ENCODE peak calls at places on chromosome 3, in four cellular contexts. S, D, T and V are unnamed samples.

GRCh38 chr3:61422945-61423740 is 138.2 kb upstream of the PTPRG start:
- DNase-seq in S (no peak), D (peak; percentile 21), T (no peak), V (no peak)

GRCh38 chr3:9078561-9079240 is 115.4 kb upstream of the RAD18 start:
- DNase-seq in S (peak; percentile 28), D (peak; percentile 9), T (no peak), V (peak; percentile 14)

GRCh38 chr3:46297658-46298423 is 55.6 kb downstream of the CCR3 start:
- DNase-seq in S (no peak), D (no peak), T (no peak), V (no peak)

GRCh38 chr3:84717894-84718293 is 240.9 kb upstream of the CADM2 start:
- DNase-seq in S (no peak), D (no peak), T (no peak), V (no peak)

GRCh38 chr3:45043715-45044299 is 17.7 kb downstream of the CLEC3B start:
- DNase-seq in S (no peak), D (no peak), T (no peak), V (peak; percentile 77)

GRCh38 chr3:14170569-14171159 is 7.7 kb downstream of the XPC start:
- DNase-seq in S (no peak), D (no peak), T (no peak), V (no peak)

GRCh38 chr3:13017361-13018038 is 55.7 kb downstream of the IQSEC1 start:
- DNase-seq in S (no peak), D (no peak), T (no peak), V (no peak)

GRCh38 chr3:128549283-128550112 is 56.5 kb upstream of the GATA2 start:
- DNase-seq in S (no peak), D (peak; percentile 12), T (no peak), V (peak; percentile 91)

GRCh38 chr3:16241225-16241624 is 23.5 kb downstream of the DPH3 start:
- DNase-seq in S (no peak), D (no peak), T (no peak), V (no peak)

GRCh38 chr3:143139786-143140185 is 20.2 kb downstream of the CHST2 start:
- DNase-seq in S (no peak), D (no peak), T (no peak), V (no peak)

GRCh38 chr3:53132347-53132746 is 2.1 kb upstream of the RFT1 start:
- DNase-seq in S (no peak), D (peak; percentile 77), T (no peak), V (no peak)

GRCh38 chr3:63386568-63386967 is 108.5 kb downstream of the SYNPR start:
- DNase-seq in S (peak; percentile 26), D (no peak), T (no peak), V (no peak)

GRCh38 chr3:186609247-186609868 is 3.5 kb upstream of the AHSG start:
- DNase-seq in S (no peak), D (no peak), T (no peak), V (peak; percentile 43)

GRCh38 chr3:141231923-141232861 is 567 bp downstream of the PXYLP1 start:
- DNase-seq in S (peak; percentile 52), D (no peak), T (no peak), V (peak; percentile 41)

GRCh38 chr3:66472313-66473134 is 28.3 kb downstream of the LRIG1 start:
- DNase-seq in S (no peak), D (no peak), T (peak; percentile 72), V (no peak)

GRCh38 chr3:51374456-51374855 is 10.6 kb upstream of the MANF start:
- DNase-seq in S (no peak), D (no peak), T (no peak), V (no peak)

GRCh38 chr3:18082551-18083272 is 340.3 kb upstream of the TBC1D5 start:
- DNase-seq in S (no peak), D (no peak), T (no peak), V (no peak)

GRCh38 chr3:60803812-60804211 is 447.4 kb downstream of the FHIT start:
- DNase-seq in S (no peak), D (no peak), T (no peak), V (no peak)

GRCh38 chr3:73442152-73442551 is 182.6 kb downstream of the PDZRN3 start:
- DNase-seq in S (no peak), D (no peak), T (no peak), V (no peak)

GRCh38 chr3:5437296-5438010 is 249.9 kb downstream of the EDEM1 start:
- DNase-seq in S (no peak), D (no peak), T (no peak), V (peak; percentile 50)

GRCh38 chr3:127349501-127350171 is 61.8 kb upstream of the PRR20G start:
- DNase-seq in S (no peak), D (no peak), T (no peak), V (no peak)

GRCh38 chr3:52372822-52373504 is 56.8 kb downstream of the DNAH1 start:
- DNase-seq in S (no peak), D (no peak), T (no peak), V (peak; percentile 72)

GRCh38 chr3:171354706-171355582 is 105.3 kb downstream of the TNIK start:
- DNase-seq in S (no peak), D (no peak), T (no peak), V (no peak)

GRCh38 chr3:184880616-184881015 is 68.7 kb downstream of the VPS8 start:
- DNase-seq in S (no peak), D (no peak), T (no peak), V (no peak)

GRCh38 chr3:110738531-110738930 is 333.1 kb upstream of the NECTIN3 start:
- DNase-seq in S (no peak), D (no peak), T (no peak), V (no peak)

GRCh38 chr3:65107174-65107573 is 419.4 kb upstream of the ADAMTS9 start:
- DNase-seq in S (no peak), D (no peak), T (no peak), V (no peak)
- TF ChIP-seq FOXK2 in S (no peak), D (no peak), T (no peak), V (no peak)

GRCh38 chr3:124322309-124322880 is 330.5 kb upstream of the ROPN1 start:
- DNase-seq in S (no peak), D (no peak), T (no peak), V (no peak)

GRCh38 chr3:124329723-124330122 is 337.8 kb upstream of the ROPN1 start:
- DNase-seq in S (no peak), D (no peak), T (no peak), V (no peak)

GRCh38 chr3:124322966-124323365 is 331.0 kb upstream of the ROPN1 start:
- DNase-seq in S (no peak), D (no peak), T (no peak), V (no peak)

GRCh38 chr3:124325248-124325647 is 333.3 kb upstream of the ROPN1 start:
- DNase-seq in S (no peak), D (no peak), T (no peak), V (no peak)
- TF ChIP-seq FOXK2 in S (no peak), D (no peak), T (no peak), V (no peak)

GRCh38 chr3:124118397-124118796 is 126.5 kb upstream of the ROPN1 start:
- DNase-seq in S (no peak), D (no peak), T (no peak), V (no peak)

GRCh38 chr3:124115279-124115678 is 123.4 kb upstream of the ROPN1 start:
- DNase-seq in S (no peak), D (no peak), T (no peak), V (no peak)

GRCh38 chr3:124119056-124119721 is 127.3 kb upstream of the ROPN1 start:
- DNase-seq in S (no peak), D (no peak), T (no peak), V (no peak)

GRCh38 chr3:124115965-124116364 is 124.0 kb upstream of the ROPN1 start:
- DNase-seq in S (no peak), D (no peak), T (no peak), V (no peak)

GRCh38 chr3:124117486-124117885 is 125.6 kb upstream of the ROPN1 start:
- DNase-seq in S (no peak), D (no peak), T (no peak), V (no peak)
- TF ChIP-seq FOXK2 in S (no peak), D (no peak), T (no peak), V (no peak)

GRCh38 chr3:178182337-178182761 is 353.9 kb upstream of the KCNMB2 start:
- DNase-seq in S (no peak), D (no peak), T (no peak), V (no peak)
- TF ChIP-seq FOXK2 in S (no peak), D (no peak), T (no peak), V (no peak)

GRCh38 chr3:38842266-38842965 is 26.4 kb upstream of the SCN10A start:
- DNase-seq in S (no peak), D (no peak), T (no peak), V (no peak)

GRCh38 chr3:38840987-38841386 is 25.0 kb upstream of the SCN10A start:
- DNase-seq in S (no peak), D (no peak), T (no peak), V (no peak)

DNA sequence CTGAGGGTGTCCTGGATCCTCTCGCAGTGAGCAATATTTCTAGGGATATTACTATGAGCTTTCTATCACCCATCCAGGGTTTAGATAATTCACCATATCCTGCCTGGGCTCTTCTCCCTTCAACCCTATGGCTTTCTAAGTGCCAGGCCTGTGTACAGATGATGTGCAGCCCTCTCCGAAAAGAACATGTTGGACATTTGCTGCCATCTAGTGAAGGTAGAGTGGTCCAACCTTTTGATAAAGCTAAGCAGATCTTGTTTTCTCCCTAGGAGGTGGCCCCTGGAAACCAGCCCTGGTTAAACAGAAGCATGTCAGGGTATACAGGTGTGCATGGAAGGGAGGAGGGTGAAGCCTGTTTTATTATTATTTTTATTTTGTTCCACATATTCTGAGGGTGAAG is 27.9 kb upstream of the SCN10A start:
- DNase-seq in S (peak; percentile 27), D (peak; percentile 34), T (no peak), V (no peak)
- TF ChIP-seq FOXK2 in S (no peak), D (no peak), T (no peak), V (no peak)

DNA sequence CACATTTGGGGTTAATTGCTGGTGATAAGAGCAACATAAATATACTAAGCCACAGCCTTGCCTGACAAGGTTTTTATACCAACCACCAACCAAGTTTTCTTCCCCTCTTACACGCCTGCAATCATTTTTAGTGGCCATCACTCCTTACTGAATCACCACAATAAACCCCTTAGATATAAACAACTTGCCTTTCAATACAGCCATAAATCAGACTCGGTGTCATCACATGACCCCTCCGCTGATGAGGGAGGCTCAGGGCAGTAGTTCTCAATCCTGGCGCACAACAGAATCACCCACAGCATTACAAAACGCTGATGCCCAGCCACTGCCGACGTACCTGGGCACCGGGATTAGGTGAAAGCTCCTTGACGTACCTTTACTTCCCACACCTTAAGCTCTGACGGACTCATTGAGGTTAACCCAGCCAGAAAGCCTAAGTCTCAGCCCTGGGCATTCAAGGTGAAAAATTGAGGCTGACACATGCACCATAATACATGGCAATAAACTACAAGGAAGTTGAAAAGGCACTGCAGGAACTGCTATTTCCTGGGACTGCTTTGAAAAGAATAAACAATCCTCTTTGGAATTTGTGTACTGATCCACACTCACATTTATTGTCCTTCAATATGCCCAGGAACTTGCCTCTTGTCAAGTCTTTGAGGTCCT is 17.1 kb downstream of the ADCY5 start:
- DNase-seq in S (peak; percentile 57), D (no peak), T (no peak), V (no peak)
- TF ChIP-seq FOXK2 in S (no peak), D (no peak), T (no peak), V (no peak)